ENCODE peak calls at places on chromosomes 11 and 22, in four cellular contexts. H is spleen, G is stomach, J is K562. K is an unnamed sample.

GRCh38 chr22:22856885-22857606 is 30.6 kb upstream of the IGLL5 start:
- DNase-seq in J (no peak), H (no peak), G (no peak), K (no peak)

GRCh38 chr22:46002757-46003270 is 25.9 kb upstream of the WNT7B start:
- DNase-seq in H (peak; percentile 68), J (no peak), G (no peak), K (peak; percentile 83)

GRCh38 chr11:118086913-118087768 is at the start of gene SMIM35:
- DNase-seq in J (no peak), H (no peak), G (no peak), K (no peak)

GRCh38 chr11:85096939-85097338 is 530.2 kb downstream of the DLG2 start:
- DNase-seq in H (no peak), J (no peak), G (no peak), K (no peak)

GRCh38 chr22:39185601-39186012 is 33.1 kb upstream of the CBX7 start:
- DNase-seq in J (peak; percentile 44), G (no peak), H (peak; percentile 70), K (peak; percentile 81)

GRCh38 chr11:44559207-44559943 is 6.1 kb upstream of the CD82 start:
- DNase-seq in G (no peak), J (no peak), H (peak; percentile 82), K (no peak)

GRCh38 chr22:23526588-23527315 is 53.3 kb downstream of the IGLL1 start:
- DNase-seq in J (no peak), G (no peak), H (peak; percentile 52), K (no peak)

GRCh38 chr22:37420656-37421467 is 6.4 kb downstream of the ELFN2 start:
- DNase-seq in G (no peak), H (no peak), J (no peak), K (no peak)

GRCh38 chr11:44538375-44539054 is 26.9 kb upstream of the CD82 start:
- DNase-seq in H (peak; percentile 93), G (peak; percentile 78), J (peak; percentile 85), K (no peak)

GRCh38 chr11:44179173-44179572 is 83.7 kb downstream of the EXT2 start:
- DNase-seq in J (no peak), H (no peak), G (no peak), K (no peak)

GRCh38 chr11:12914401-12914912 is 94.7 kb upstream of the RASSF10 start:
- DNase-seq in G (no peak), H (no peak), J (peak; percentile 43), K (peak; percentile 77)

GRCh38 chr22:31223786-31224191 is 11.7 kb downstream of the LIMK2 start:
- DNase-seq in J (no peak), G (no peak), H (no peak), K (no peak)

GRCh38 chr11:2481253-2481652 is 36.4 kb downstream of the KCNQ1 start:
- DNase-seq in H (no peak), J (no peak), G (no peak), K (no peak)

GRCh38 chr11:32043737-32044515 is 46.9 kb upstream of the RCN1 start:
- DNase-seq in H (no peak), J (no peak), G (no peak), K (no peak)

GRCh38 chr11:65437436-65438227 is 15.0 kb downstream of the NEAT1 start:
- DNase-seq in H (no peak), J (no peak), G (peak; percentile 26), K (peak; percentile 54)

GRCh38 chr22:17120281-17120680 is 879 bp downstream of the TMEM121B start:
- DNase-seq in J (peak; percentile 85), H (peak; percentile 89), G (peak; percentile 51), K (no peak)

GRCh38 chr11:76592961-76593360 is 77.6 kb downstream of the LRRC32 start:
- DNase-seq in H (no peak), G (no peak), J (no peak), K (peak; percentile 75)

GRCh38 chr22:40399661-40400060 is 29.3 kb downstream of the SGSM3 start:
- DNase-seq in J (no peak), G (no peak), H (no peak), K (no peak)

GRCh38 chr22:46406791-46407190 is 71.3 kb downstream of the TRMU start:
- DNase-seq in G (no peak), J (no peak), H (no peak), K (no peak)

GRCh38 chr11:112440518-112440917 is 179.9 kb upstream of the PLET1 start:
- DNase-seq in G (no peak), J (peak; percentile 10), H (no peak), K (no peak)

GRCh38 chr11:103735497-103736032 is 300.9 kb upstream of the DDI1 start:
- DNase-seq in G (no peak), H (no peak), J (no peak), K (no peak)
- TF ChIP-seq POLR2AphosphoS5 in G (no peak), H (no peak), J (no peak), K (no peak)

DNA sequence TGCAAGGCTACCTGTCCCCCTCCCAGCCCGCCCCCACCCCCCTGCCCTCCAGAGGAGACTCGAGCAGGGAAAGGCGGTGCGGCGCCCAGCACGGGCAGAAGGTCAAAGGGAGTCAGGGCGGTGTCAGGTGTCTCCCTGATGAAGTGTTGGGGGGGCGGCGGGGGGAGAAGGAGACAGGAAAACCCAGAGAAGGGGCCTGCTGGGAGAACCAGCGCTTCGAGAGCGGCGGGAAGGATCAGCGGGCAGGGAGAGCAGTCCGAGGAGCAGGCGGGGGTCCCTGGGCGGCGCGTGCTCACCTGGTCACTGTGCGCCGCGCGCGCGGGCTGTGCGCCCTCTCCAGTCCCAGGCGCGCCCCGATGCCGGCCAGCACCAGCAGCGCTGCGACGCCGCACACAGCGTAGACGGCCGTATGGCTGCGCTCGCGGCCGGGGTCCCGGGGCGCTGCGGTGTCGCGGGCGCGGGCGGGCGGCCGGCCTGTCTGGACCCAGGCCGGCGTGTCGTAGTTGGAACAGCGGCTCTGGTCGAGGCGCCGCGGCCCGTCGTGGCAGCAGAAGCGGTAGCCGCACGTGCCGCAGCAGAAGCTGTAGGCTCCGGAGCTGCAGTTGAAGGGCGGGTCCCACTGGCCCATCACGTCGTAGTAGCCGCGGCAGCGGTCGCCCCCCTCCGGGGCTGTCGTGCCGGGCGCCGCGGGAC is 886 bp downstream of the SHISA8 start:
- DNase-seq in J (peak; percentile 42), H (no peak), G (no peak), K (peak; percentile 55)
- H3K4me3 ChIP-seq in J (no peak overlapping the region), H (no peak overlapping the region), G (no peak overlapping the region), K (peak overlapping the region; percentile 53)

GRCh38 chr11:131193101-131193501 is 177.3 kb upstream of the NTM start:
- DNase-seq in H (no peak), J (no peak), G (no peak), K (no peak)
- H3K4me1 ChIP-seq in H (no peaks in the 10 kb centered on the region), J (no peaks in the 10 kb centered on the region), G (peaks cover 25% of the 10 kb centered on the region), K (peaks cover 27% of the 10 kb centered on the region)

DNA sequence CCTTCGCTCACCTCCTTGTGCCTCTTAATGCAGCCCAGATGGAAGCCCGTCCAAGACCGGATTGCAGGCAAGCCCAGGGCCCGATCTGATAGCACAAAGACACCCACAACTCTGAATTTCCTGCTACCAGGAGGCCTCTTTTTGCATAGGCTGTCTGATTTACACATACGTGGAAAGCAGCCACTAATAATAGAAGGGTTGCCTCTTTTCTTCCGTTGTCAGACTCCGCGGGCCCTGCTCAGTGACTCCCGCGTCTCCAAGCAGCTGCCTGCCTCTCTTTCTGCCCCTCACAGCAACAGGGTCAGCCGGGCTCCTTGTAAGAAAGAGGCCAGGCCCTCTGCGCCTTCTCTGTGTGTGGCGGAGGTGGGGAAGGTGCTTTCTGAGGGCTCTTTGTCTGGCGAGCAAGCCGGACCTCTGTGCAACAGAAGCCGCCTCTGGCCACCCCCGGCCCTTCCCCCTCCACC is 26.7 kb downstream of the FLI1 start:
- DNase-seq in G (peak; percentile 42), J (no peak), H (peak; percentile 88), K (no peak)
- TF ChIP-seq POLR2AphosphoS5 in G (no peak), J (no peak), H (peak; percentile 76), K (no peak)

GRCh38 chr22:20438066-20438677 is 547 bp upstream of the SCARF2 start:
- DNase-seq in G (no peak), J (no peak), H (peak; percentile 74), K (peak; percentile 62)

GRCh38 chr22:20435436-20436308 is 2.0 kb downstream of the SCARF2 start:
- DNase-seq in J (no peak), H (peak; percentile 47), G (no peak), K (no peak)

GRCh38 chr22:20438678-20439492 is 1.3 kb upstream of the SCARF2 start:
- DNase-seq in G (no peak), H (peak; percentile 77), J (peak; percentile 90), K (peak; percentile 80)

GRCh38 chr22:20436309-20437252 is 1.0 kb downstream of the SCARF2 start:
- DNase-seq in H (peak; percentile 80), G (no peak), J (peak; percentile 96), K (peak; percentile 72)

DNA sequence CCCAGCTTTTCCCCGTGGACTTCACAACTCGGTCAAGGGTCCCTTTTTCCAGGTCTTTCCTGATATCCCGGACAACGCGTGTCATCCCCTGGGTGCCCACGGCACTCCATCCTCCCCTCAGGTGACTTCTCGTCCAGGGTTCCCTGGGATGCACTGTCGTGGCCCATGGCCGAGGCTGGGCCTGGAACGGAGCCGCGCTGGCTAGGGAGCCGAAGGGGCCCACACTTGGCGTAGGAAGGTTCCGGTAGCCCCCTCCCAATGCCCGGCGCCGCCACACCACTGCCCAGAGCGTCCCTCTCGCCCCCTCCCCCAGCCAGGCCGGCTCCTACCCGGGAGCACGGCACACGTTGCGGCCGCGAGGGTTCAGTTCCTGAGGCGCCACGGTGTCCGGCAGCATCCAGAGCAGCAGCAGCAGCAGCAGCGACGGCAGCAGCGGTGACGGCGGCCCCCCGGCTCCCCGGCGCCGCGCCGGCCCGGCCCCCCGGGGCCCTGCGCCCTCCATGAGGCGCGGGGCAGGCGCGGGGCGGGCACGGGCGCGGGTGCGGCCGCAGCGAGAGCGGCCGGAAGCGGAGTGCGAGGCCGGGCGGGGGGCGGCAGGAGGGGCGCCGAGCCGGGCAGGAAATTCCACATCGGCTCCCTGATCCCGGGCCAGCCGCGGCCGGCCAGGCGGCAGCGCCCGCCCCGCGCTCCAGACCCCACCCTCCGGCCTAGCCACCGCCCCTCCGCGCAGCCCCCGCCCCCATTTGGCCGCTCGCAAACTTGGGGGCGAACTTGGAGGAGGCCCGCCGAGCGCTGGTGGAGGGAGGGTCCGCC is at the start of gene SCARF2:
- DNase-seq in G (no peak), J (peak; percentile 89), H (peak; percentile 75), K (peak; percentile 74)
- H3K4me3 ChIP-seq in G (peak within 1 kb of the TSS; percentile 62), J (no peak within 1 kb of the TSS), H (peak within 1 kb of the TSS; percentile 40), K (peak within 1 kb of the TSS; percentile 59)

GRCh38 chr11:133953571-133953970 is 3.2 kb downstream of the IGSF9B start:
- DNase-seq in H (no peak), J (no peak), G (no peak), K (no peak)
- H3K4me1 ChIP-seq in H (peaks cover 65% of the 10 kb centered on the region), J (no peaks in the 10 kb centered on the region), G (peaks cover 90% of the 10 kb centered on the region), K (peaks cover 53% of the 10 kb centered on the region)